ENCODE peak calls at places on chromosomes 12 and 14, in four cellular contexts. B is colonic mucosa, Q is A549, E is brain microvascular endothelial cell. W is an unnamed sample.

GRCh38 chr12:51335931-51336330 is 10.5 kb downstream of the CELA1 start:
- DNase-seq in E (no peak), B (no peak), Q (no peak), W (no peak)

GRCh38 chr14:63544641-63545234 is 1.6 kb upstream of the PPP2R5E start:
- DNase-seq in B (no peak), E (peak; percentile 20), Q (peak; percentile 47), W (no peak)

GRCh38 chr12:42902001-42902400 is 312.5 kb upstream of the PRICKLE1 start:
- DNase-seq in Q (no peak), B (no peak), E (no peak), W (no peak)

GRCh38 chr12:18171571-18171970 is 81.6 kb upstream of the RERGL start:
- DNase-seq in Q (no peak), E (peak; percentile 2), B (no peak), W (peak; percentile 49)

GRCh38 chr14:55052259-55052930 is 948 bp downstream of the MAPK1IP1L start:
- DNase-seq in E (no peak), B (no peak), Q (peak; percentile 26), W (no peak)

GRCh38 chr14:51684760-51685159 is 33.0 kb downstream of the FRMD6 start:
- DNase-seq in E (no peak), Q (no peak), B (no peak), W (no peak)

GRCh38 chr12:51023625-51024395 is 2.4 kb downstream of the SLC11A2 start:
- DNase-seq in B (no peak), Q (no peak), E (no peak), W (no peak)

GRCh38 chr12:58105225-58106119 is 164.1 kb downstream of the ATP23 start:
- DNase-seq in E (peak; percentile 14), B (no peak), Q (peak; percentile 14), W (no peak)

GRCh38 chr12:39378346-39378745 is 64.6 kb downstream of the KIF21A start:
- DNase-seq in E (no peak), Q (no peak), B (no peak), W (no peak)

GRCh38 chr12:52579468-52580450 is 6.1 kb upstream of the KRT74 start:
- DNase-seq in Q (no peak), E (no peak), B (no peak), W (no peak)

GRCh38 chr14:74083784-74084276 is 423 bp downstream of the ALDH6A1 start:
- DNase-seq in E (no peak), Q (no peak), B (no peak), W (no peak)

GRCh38 chr14:25001096-25001982 is 48.6 kb downstream of the STXBP6 start:
- DNase-seq in E (no peak), B (no peak), Q (no peak), W (no peak)

GRCh38 chr14:89377544-89377943 is 39.5 kb downstream of the FOXN3 start:
- DNase-seq in E (no peak), Q (no peak), B (no peak), W (no peak)

GRCh38 chr14:52397844-52398243 is 83.7 kb downstream of the PTGER2 start:
- DNase-seq in B (no peak), E (no peak), Q (no peak), W (no peak)

GRCh38 chr12:45051490-45052105 is 699 bp upstream of the DBX2 start:
- DNase-seq in B (no peak), Q (no peak), E (no peak), W (no peak)

GRCh38 chr12:104506691-104507401 is 50.1 kb downstream of the CHST11 start:
- DNase-seq in B (no peak), Q (no peak), E (no peak), W (no peak)

GRCh38 chr12:96261557-96261956 is 67.4 kb downstream of the ELK3 start:
- DNase-seq in Q (no peak), B (no peak), E (no peak), W (no peak)

GRCh38 chr12:62259311-62259992 is 752 bp upstream of the USP15 start:
- DNase-seq in B (peak; percentile 23), Q (peak; percentile 8), E (no peak), W (no peak)

GRCh38 chr12:19158909-19159308 is 29.4 kb downstream of the PLEKHA5 start:
- DNase-seq in B (no peak), Q (no peak), E (no peak), W (peak; percentile 45)

GRCh38 chr12:44708218-44708617 is 167.9 kb downstream of the NELL2 start:
- DNase-seq in Q (no peak), E (no peak), B (no peak), W (no peak)

GRCh38 chr12:128956755-128957154 is 103.5 kb downstream of the GLT1D1 start:
- DNase-seq in Q (no peak), B (no peak), E (no peak), W (no peak)

GRCh38 chr12:15629108-15629507 is 160.1 kb downstream of the EPS8 start:
- DNase-seq in B (peak; percentile 63), E (peak; percentile 98), Q (peak; percentile 52), W (peak; percentile 97)

GRCh38 chr12:16560273-16560672 is 45.7 kb downstream of the LMO3 start:
- DNase-seq in Q (no peak), B (no peak), E (no peak), W (no peak)

GRCh38 chr14:36676236-36676635 is 14.6 kb downstream of the PAX9 start:
- DNase-seq in E (no peak), Q (no peak), B (no peak), W (no peak)

GRCh38 chr14:34043627-34044372 is 92.9 kb upstream of the EGLN3 start:
- DNase-seq in B (peak; percentile 61), Q (peak; percentile 67), E (no peak), W (no peak)

GRCh38 chr12:65121049-65121955 is at the start of gene WIF1:
- DNase-seq in E (no peak), B (no peak), Q (no peak), W (no peak)

GRCh38 chr14:99441157-99441870 is 39.3 kb downstream of the SETD3 start:
- DNase-seq in E (no peak), B (no peak), Q (no peak), W (no peak)

GRCh38 chr14:51929920-51930682 is 59.2 kb upstream of the RTRAF start:
- DNase-seq in Q (no peak), B (no peak), E (peak; percentile 1), W (no peak)

GRCh38 chr14:35045798-35046047 is 349 bp upstream of the FAM177A1 start:
- DNase-seq in E (no peak), Q (no peak), B (no peak), W (no peak)

GRCh38 chr12:65937806-65938205 is 113.5 kb downstream of the HMGA2 start:
- DNase-seq in B (no peak), E (no peak), Q (no peak), W (no peak)

GRCh38 chr12:104695453-104696148 is 238.9 kb downstream of the CHST11 start:
- DNase-seq in Q (no peak), E (peak; percentile 97), B (no peak), W (peak; percentile 63)

GRCh38 chr14:94867931-94868597 is 98.2 kb upstream of the GSC start:
- DNase-seq in B (no peak), Q (no peak), E (no peak), W (no peak)

GRCh38 chr12:52020539-52021336 is 14.0 kb downstream of the TAMALIN start:
- DNase-seq in B (no peak), Q (peak; percentile 75), E (peak; percentile 31), W (no peak)

GRCh38 chr12:90908465-90908864 is 46.5 kb downstream of the CCER1 start:
- DNase-seq in E (peak; percentile 90), B (no peak), Q (no peak), W (peak; percentile 52)

GRCh38 chr14:97350894-97351713 is 553.9 kb downstream of the VRK1 start:
- DNase-seq in Q (no peak), E (no peak), B (no peak), W (no peak)

GRCh38 chr14:97349946-97350345 is 552.8 kb downstream of the VRK1 start:
- DNase-seq in E (no peak), B (no peak), Q (no peak), W (no peak)

GRCh38 chr14:97350415-97350814 is 553.2 kb downstream of the VRK1 start:
- DNase-seq in E (no peak), Q (no peak), B (no peak), W (no peak)

DNA sequence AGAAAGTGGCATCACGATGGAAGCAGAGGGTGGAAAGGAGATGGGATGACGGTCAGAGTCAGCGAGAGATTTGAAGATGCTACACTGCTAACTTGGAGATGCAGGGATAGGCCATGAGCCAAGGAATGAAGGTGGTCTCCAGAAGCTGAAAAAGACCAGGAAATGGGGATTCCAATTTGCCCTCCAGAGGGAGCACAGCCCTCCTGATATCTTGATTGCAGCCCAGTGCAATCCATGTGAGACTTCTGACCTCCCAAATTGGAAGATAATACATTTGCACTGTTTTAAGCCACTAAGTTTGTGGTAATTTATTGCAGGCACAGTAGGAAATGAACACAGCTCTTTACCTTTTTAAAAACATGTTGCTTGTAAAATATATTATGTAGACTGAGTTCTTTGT is 549.5 kb downstream of the VRK1 start:
- DNase-seq in B (no peak), E (no peak), Q (no peak), W (no peak)
- TF ChIP-seq CTCF in B (no peak), E (no peak), Q (no peak), W (no peak)

GRCh38 chr14:64970041-64970440 is 2.1 kb downstream of the RAB15 start:
- DNase-seq in B (peak; percentile 60), Q (no peak), E (no peak), W (no peak)
- H3K4me3 ChIP-seq in B (no peak overlapping the region), Q (no peak overlapping the region), E (no peak overlapping the region), W (no peak overlapping the region)

DNA sequence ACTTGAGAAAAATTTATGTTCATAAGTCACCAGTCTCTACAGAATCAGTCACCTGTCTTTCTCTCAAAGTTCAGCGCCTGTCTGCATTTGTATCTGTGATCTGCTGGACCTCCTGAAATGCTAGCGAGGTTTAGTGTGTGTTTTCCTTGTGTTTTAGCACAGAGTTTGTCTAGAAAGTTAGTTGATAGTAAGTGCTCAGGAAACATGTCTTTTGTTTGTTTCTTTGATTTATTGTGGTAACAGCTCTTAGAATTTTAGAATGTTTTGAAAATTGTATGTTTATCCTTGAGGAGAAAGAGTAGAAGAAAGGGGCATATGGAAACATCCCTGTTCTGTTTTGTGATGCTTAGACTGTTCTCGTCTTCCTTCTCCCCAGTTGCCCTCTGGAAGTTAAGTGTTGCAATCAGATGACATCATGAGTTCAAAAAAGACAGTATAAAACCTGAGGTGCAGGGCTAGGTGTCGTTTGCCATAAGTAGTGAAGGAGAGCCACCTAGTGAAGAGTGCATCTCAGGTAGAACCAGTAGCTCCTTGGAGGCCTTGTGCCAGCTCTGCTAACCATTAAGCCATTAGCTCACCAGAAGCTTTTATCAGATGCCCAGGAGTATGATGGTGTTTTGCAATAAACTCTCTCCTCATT is 44.8 kb downstream of the FBXW8 start:
- DNase-seq in B (peak; percentile 39), E (no peak), Q (peak; percentile 25), W (no peak)
- TF ChIP-seq CTCF in B (no peak), E (no peak), Q (peak; percentile 29), W (no peak)

GRCh38 chr14:40365305-40365704 is 933.1 kb upstream of the FBXO33 start:
- DNase-seq in B (no peak), Q (no peak), E (no peak), W (no peak)
- H3K4me3 ChIP-seq in B (no peak overlapping the region), Q (no peak overlapping the region), E (no peak overlapping the region), W (no peak overlapping the region)

W was measured in AG09309.